ENCODE peak calls at places on chromosomes 16 and 17, in six cellular contexts. One of them, this sample, is unnamed.
A peak's percentile ranks its signal among the peaks of the same experiment; 100 is the strongest.

GRCh38 chr16:21130811-21131210 is 19.8 kb downstream of the DNAH3 start:
- DNase-seq in Caki2: no peak
- DNase-seq in kidney: no peak
- DNase-seq in brain microvascular endothelial cell: no peak
- DNase-seq in cardiac fibroblast: no peak
- DNase-seq in A549: no peak
- DNase-seq in this sample: no peak

GRCh38 chr17:44004761-44005526 is 522 bp downstream of the NAGS start:
- DNase-seq in A549: no peak
- DNase-seq in brain microvascular endothelial cell: no peak
- DNase-seq in Caki2: no peak
- DNase-seq in cardiac fibroblast: no peak
- DNase-seq in kidney: peak; percentile 82
- DNase-seq in this sample: peak; percentile 61

GRCh38 chr16:58264961-58265479 is 29.8 kb downstream of the PRSS54 start:
- DNase-seq in A549: peak; percentile 44
- DNase-seq in cardiac fibroblast: peak; percentile 59
- DNase-seq in Caki2: peak; percentile 66
- DNase-seq in brain microvascular endothelial cell: peak; percentile 63
- DNase-seq in kidney: no peak
- DNase-seq in this sample: peak; percentile 59

GRCh38 chr17:78925662-78926555 is 722 bp upstream of the TIMP2 start:
- DNase-seq in A549: no peak
- DNase-seq in Caki2: no peak
- DNase-seq in kidney: peak; percentile 90
- DNase-seq in cardiac fibroblast: peak; percentile 94
- DNase-seq in brain microvascular endothelial cell: peak; percentile 86
- DNase-seq in this sample: no peak

GRCh38 chr16:80459331-80459777 is 81.4 kb upstream of the DYNLRB2 start:
- DNase-seq in cardiac fibroblast: peak; percentile 16
- DNase-seq in brain microvascular endothelial cell: peak; percentile 6
- DNase-seq in Caki2: no peak
- DNase-seq in kidney: no peak
- DNase-seq in A549: no peak
- DNase-seq in this sample: no peak

GRCh38 chr16:56611281-56611833 is 3.0 kb downstream of the MT2A start:
- DNase-seq in Caki2: peak; percentile 89
- DNase-seq in A549: no peak
- DNase-seq in kidney: peak; percentile 72
- DNase-seq in brain microvascular endothelial cell: peak; percentile 32
- DNase-seq in cardiac fibroblast: peak; percentile 75
- DNase-seq in this sample: no peak

GRCh38 chr17:17303010-17303846 is at the start of gene NT5M:
- DNase-seq in kidney: peak; percentile 92
- DNase-seq in brain microvascular endothelial cell: peak; percentile 34
- DNase-seq in A549: peak; percentile 91
- DNase-seq in Caki2: peak; percentile 64
- DNase-seq in cardiac fibroblast: peak; percentile 68
- DNase-seq in this sample: peak; percentile 56

GRCh38 chr17:9151091-9151490 is 129.8 kb downstream of the NTN1 start:
- DNase-seq in kidney: no peak
- DNase-seq in brain microvascular endothelial cell: no peak
- DNase-seq in cardiac fibroblast: no peak
- DNase-seq in A549: no peak
- DNase-seq in Caki2: no peak
- DNase-seq in this sample: no peak

GRCh38 chr16:29816694-29817441 is 916 bp downstream of the PAGR1 start:
- DNase-seq in Caki2: peak; percentile 83
- DNase-seq in cardiac fibroblast: peak; percentile 67
- DNase-seq in kidney: peak; percentile 93
- DNase-seq in A549: peak; percentile 67
- DNase-seq in brain microvascular endothelial cell: peak; percentile 34
- DNase-seq in this sample: peak; percentile 71

GRCh38 chr16:75591001-75591852 is 25.0 kb downstream of the GABARAPL2 start:
- DNase-seq in brain microvascular endothelial cell: peak; percentile 68
- DNase-seq in A549: no peak
- DNase-seq in cardiac fibroblast: peak; percentile 83
- DNase-seq in kidney: no peak
- DNase-seq in Caki2: no peak
- DNase-seq in this sample: no peak

GRCh38 chr16:523097-523741 is 4.3 kb upstream of the CAPN15 start:
- DNase-seq in A549: no peak
- DNase-seq in cardiac fibroblast: no peak
- DNase-seq in kidney: peak; percentile 65
- DNase-seq in brain microvascular endothelial cell: no peak
- DNase-seq in Caki2: no peak
- DNase-seq in this sample: no peak

GRCh38 chr17:44878627-44879221 is 20.5 kb downstream of the EFTUD2 start:
- DNase-seq in A549: peak; percentile 80
- DNase-seq in brain microvascular endothelial cell: peak; percentile 16
- DNase-seq in kidney: no peak
- DNase-seq in Caki2: peak; percentile 25
- DNase-seq in cardiac fibroblast: peak; percentile 54
- DNase-seq in this sample: peak; percentile 16

GRCh38 chr17:6872941-6873340 is 41.4 kb upstream of the TEKT1 start:
- DNase-seq in brain microvascular endothelial cell: no peak
- DNase-seq in kidney: no peak
- DNase-seq in Caki2: no peak
- DNase-seq in A549: no peak
- DNase-seq in cardiac fibroblast: no peak
- DNase-seq in this sample: no peak

GRCh38 chr17:80198144-80198661 is 21.9 kb downstream of the SGSH start:
- DNase-seq in brain microvascular endothelial cell: no peak
- DNase-seq in kidney: peak; percentile 66
- DNase-seq in cardiac fibroblast: peak; percentile 17
- DNase-seq in Caki2: no peak
- DNase-seq in A549: no peak
- DNase-seq in this sample: no peak

GRCh38 chr16:72945081-72945480 is 102.8 kb downstream of the ZFHX3 start:
- DNase-seq in brain microvascular endothelial cell: no peak
- DNase-seq in A549: no peak
- DNase-seq in kidney: no peak
- DNase-seq in Caki2: no peak
- DNase-seq in cardiac fibroblast: no peak
- DNase-seq in this sample: no peak

GRCh38 chr17:43536236-43537088 is 9.7 kb downstream of the ETV4 start:
- DNase-seq in brain microvascular endothelial cell: peak; percentile 65
- DNase-seq in kidney: no peak
- DNase-seq in A549: no peak
- DNase-seq in Caki2: no peak
- DNase-seq in cardiac fibroblast: peak; percentile 76
- DNase-seq in this sample: peak; percentile 78

GRCh38 chr16:590165-590874 is 454 bp downstream of the RAB40C start:
- DNase-seq in brain microvascular endothelial cell: no peak
- DNase-seq in cardiac fibroblast: peak; percentile 58
- DNase-seq in A549: no peak
- DNase-seq in Caki2: peak; percentile 51
- DNase-seq in kidney: peak; percentile 85
- DNase-seq in this sample: no peak

GRCh38 chr17:55482591-55483389 is 28.5 kb downstream of the SMIM36 start:
- DNase-seq in kidney: no peak
- DNase-seq in Caki2: no peak
- DNase-seq in brain microvascular endothelial cell: no peak
- DNase-seq in cardiac fibroblast: no peak
- DNase-seq in A549: no peak
- DNase-seq in this sample: no peak

GRCh38 chr17:17305282-17305801 is 2.2 kb downstream of the NT5M start:
- DNase-seq in Caki2: no peak
- DNase-seq in brain microvascular endothelial cell: no peak
- DNase-seq in cardiac fibroblast: no peak
- DNase-seq in kidney: no peak
- DNase-seq in A549: no peak
- DNase-seq in this sample: peak; percentile 37

GRCh38 chr17:19409509-19409908 is 1.5 kb upstream of the RNF112 start:
- DNase-seq in Caki2: no peak
- DNase-seq in kidney: no peak
- DNase-seq in A549: no peak
- DNase-seq in cardiac fibroblast: peak; percentile 44
- DNase-seq in brain microvascular endothelial cell: peak; percentile 60
- DNase-seq in this sample: peak; percentile 55

GRCh38 chr17:78294776-78295175 is 63.3 kb downstream of the TMEM235 start:
- DNase-seq in Caki2: peak; percentile 59
- DNase-seq in cardiac fibroblast: peak; percentile 78
- DNase-seq in brain microvascular endothelial cell: peak; percentile 48
- DNase-seq in A549: no peak
- DNase-seq in kidney: no peak
- DNase-seq in this sample: no peak

GRCh38 chr17:36854982-36855381 is 82.3 kb upstream of the LHX1 start:
- DNase-seq in brain microvascular endothelial cell: no peak
- DNase-seq in kidney: no peak
- DNase-seq in A549: no peak
- DNase-seq in Caki2: no peak
- DNase-seq in cardiac fibroblast: no peak
- DNase-seq in this sample: no peak

GRCh38 chr17:64441772-64442549 is 7.0 kb upstream of the MILR1 start:
- DNase-seq in brain microvascular endothelial cell: peak; percentile 71
- DNase-seq in A549: no peak
- DNase-seq in kidney: no peak
- DNase-seq in Caki2: no peak
- DNase-seq in cardiac fibroblast: peak; percentile 79
- DNase-seq in this sample: peak; percentile 84

GRCh38 chr16:85988306-85988705 is 89.3 kb downstream of the IRF8 start:
- DNase-seq in cardiac fibroblast: no peak
- DNase-seq in brain microvascular endothelial cell: no peak
- DNase-seq in Caki2: no peak
- DNase-seq in kidney: peak; percentile 22
- DNase-seq in A549: no peak
- DNase-seq in this sample: no peak

GRCh38 chr17:58534901-58535421 is 20.5 kb upstream of the MTMR4 start:
- DNase-seq in cardiac fibroblast: peak; percentile 47
- DNase-seq in kidney: no peak
- DNase-seq in brain microvascular endothelial cell: peak; percentile 53
- DNase-seq in A549: peak; percentile 93
- DNase-seq in Caki2: no peak
- DNase-seq in this sample: peak; percentile 82

GRCh38 chr16:11497851-11498289 is 88.8 kb downstream of the LITAF start:
- DNase-seq in Caki2: peak; percentile 90
- DNase-seq in brain microvascular endothelial cell: peak; percentile 83
- DNase-seq in A549: no peak
- DNase-seq in kidney: no peak
- DNase-seq in cardiac fibroblast: peak; percentile 70
- DNase-seq in this sample: peak; percentile 81

GRCh38 chr16:89364603-89365002 is 125.8 kb downstream of the ANKRD11 start:
- DNase-seq in brain microvascular endothelial cell: no peak
- DNase-seq in Caki2: no peak
- DNase-seq in A549: no peak
- DNase-seq in kidney: peak; percentile 22
- DNase-seq in cardiac fibroblast: peak; percentile 39
- DNase-seq in this sample: no peak

GRCh38 chr17:30433514-30433913 is 43.7 kb upstream of the GOSR1 start:
- DNase-seq in Caki2: peak; percentile 50
- DNase-seq in brain microvascular endothelial cell: peak; percentile 97
- DNase-seq in cardiac fibroblast: peak; percentile 95
- DNase-seq in A549: peak; percentile 20
- DNase-seq in kidney: no peak
- DNase-seq in this sample: no peak

GRCh38 chr17:61139219-61139618 is 260.4 kb upstream of the TBX2 start:
- DNase-seq in brain microvascular endothelial cell: peak; percentile 68
- DNase-seq in A549: no peak
- DNase-seq in Caki2: no peak
- DNase-seq in cardiac fibroblast: peak; percentile 62
- DNase-seq in kidney: no peak
- DNase-seq in this sample: no peak

This sample was measured in SW480.